ENCODE peak calls at places on chromosome 10, in five cellular contexts. W, G, O, J and F are unnamed samples.

GRCh38 chr10:104300736-104301292 is 31.8 kb downstream of the GSTO2 start:
- DNase-seq in W (peak; percentile 86), G (peak; percentile 97), O (no peak), J (peak; percentile 85), F (no peak)

GRCh38 chr10:97256356-97256755 is 36.1 kb downstream of the ARHGAP19 start:
- DNase-seq in W (no peak), G (no peak), O (no peak), J (no peak), F (no peak)

GRCh38 chr10:124211921-124212320 is 118.5 kb upstream of the CHST15 start:
- DNase-seq in W (no peak), G (peak; percentile 73), O (no peak), J (no peak), F (no peak)

GRCh38 chr10:48639646-48640045 is 34.8 kb upstream of the ARHGAP22 start:
- DNase-seq in W (no peak), G (no peak), O (no peak), J (no peak), F (no peak)

GRCh38 chr10:96719205-96719604 is 1.1 kb downstream of the PIK3AP1 start:
- DNase-seq in W (no peak), G (no peak), O (no peak), J (no peak), F (no peak)

GRCh38 chr10:129483427-129484010 is 16.5 kb downstream of the MGMT start:
- DNase-seq in W (no peak), G (no peak), O (no peak), J (no peak), F (no peak)

GRCh38 chr10:5493698-5494097 is 5.7 kb downstream of the CALML5 start:
- DNase-seq in W (no peak), G (no peak), O (no peak), J (no peak), F (no peak)

GRCh38 chr10:25023278-25023677 is 6.9 kb downstream of the THNSL1 start:
- DNase-seq in W (no peak), G (peak; percentile 73), O (no peak), J (no peak), F (no peak)

GRCh38 chr10:92814790-92815189 is 33.5 kb upstream of the EXOC6 start:
- DNase-seq in W (no peak), G (no peak), O (no peak), J (no peak), F (no peak)

GRCh38 chr10:14384096-14384730 is 53.5 kb upstream of the FRMD4A start:
- DNase-seq in W (no peak), G (no peak), O (no peak), J (no peak), F (no peak)

GRCh38 chr10:69952069-69952800 is 100.4 kb upstream of the MACROH2A2 start:
- DNase-seq in W (no peak), G (no peak), O (no peak), J (no peak), F (no peak)

DNA sequence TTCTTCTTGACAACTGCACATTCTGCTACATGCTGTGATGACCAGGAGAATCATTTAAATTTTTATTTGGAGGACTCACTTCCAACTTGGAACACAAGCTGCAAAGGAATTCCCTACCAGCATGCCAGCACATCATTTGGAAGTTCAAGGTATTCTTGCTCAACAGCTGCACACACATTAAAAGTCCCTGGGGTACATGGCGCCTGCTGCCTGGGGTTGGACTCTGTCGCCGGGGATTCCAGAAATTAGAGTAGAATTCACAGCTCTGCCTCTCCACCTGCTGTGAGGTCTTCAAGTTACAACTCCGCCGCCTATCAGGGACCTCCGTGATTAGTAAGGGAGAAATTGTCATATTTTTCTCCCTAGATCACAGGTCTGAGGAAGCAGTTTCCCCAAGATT is 1.1 kb downstream of the ZNF32 start:
- DNase-seq in W (no peak), G (no peak), O (no peak), J (no peak), F (no peak)
- H3K4me3 ChIP-seq in W (peak overlapping the region; percentile 92), G (no peak overlapping the region), O (peak overlapping the region; percentile 80), J (no peak overlapping the region), F (no peak overlapping the region)

GRCh38 chr10:102064868-102065560 is at the start of gene HPS6:
- DNase-seq in W (peak; percentile 96), G (peak; percentile 66), O (peak; percentile 53), J (peak; percentile 91), F (peak; percentile 96)
- TF ChIP-seq CTCF in W (peak; percentile 15), G (no peak), O (no peak), J (peak; percentile 30), F (peak; percentile 35)

GRCh38 chr10:114537791-114538543 is 120.1 kb downstream of the ABLIM1 start:
- DNase-seq in W (no peak), G (no peak), O (no peak), J (no peak), F (no peak)
- H3K4me3 ChIP-seq in W (no peak overlapping the region), G (no peak overlapping the region), O (no peak overlapping the region), J (no peak overlapping the region), F (no peak overlapping the region)

DNA sequence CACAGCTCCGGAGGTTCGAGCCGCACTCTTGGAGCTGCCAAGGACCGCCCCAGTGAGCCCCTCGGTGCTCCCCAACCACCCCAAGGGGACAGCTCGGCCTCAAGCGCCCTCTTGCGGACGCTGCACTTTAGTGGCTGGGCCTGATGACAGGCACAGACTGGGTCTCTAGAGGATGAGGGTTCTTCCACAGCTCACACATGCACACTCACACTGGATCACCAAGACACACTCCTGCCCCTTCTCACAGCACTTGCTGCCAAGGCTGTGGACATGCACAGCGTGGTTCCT is 2.1 kb downstream of the RET start:
- DNase-seq in W (peak; percentile 81), G (peak; percentile 9), O (no peak), J (peak; percentile 87), F (no peak)
- TF ChIP-seq CTCF in W (peak; percentile 42), G (peak; percentile 72), O (peak; percentile 56), J (peak; percentile 84), F (peak; percentile 66)

DNA sequence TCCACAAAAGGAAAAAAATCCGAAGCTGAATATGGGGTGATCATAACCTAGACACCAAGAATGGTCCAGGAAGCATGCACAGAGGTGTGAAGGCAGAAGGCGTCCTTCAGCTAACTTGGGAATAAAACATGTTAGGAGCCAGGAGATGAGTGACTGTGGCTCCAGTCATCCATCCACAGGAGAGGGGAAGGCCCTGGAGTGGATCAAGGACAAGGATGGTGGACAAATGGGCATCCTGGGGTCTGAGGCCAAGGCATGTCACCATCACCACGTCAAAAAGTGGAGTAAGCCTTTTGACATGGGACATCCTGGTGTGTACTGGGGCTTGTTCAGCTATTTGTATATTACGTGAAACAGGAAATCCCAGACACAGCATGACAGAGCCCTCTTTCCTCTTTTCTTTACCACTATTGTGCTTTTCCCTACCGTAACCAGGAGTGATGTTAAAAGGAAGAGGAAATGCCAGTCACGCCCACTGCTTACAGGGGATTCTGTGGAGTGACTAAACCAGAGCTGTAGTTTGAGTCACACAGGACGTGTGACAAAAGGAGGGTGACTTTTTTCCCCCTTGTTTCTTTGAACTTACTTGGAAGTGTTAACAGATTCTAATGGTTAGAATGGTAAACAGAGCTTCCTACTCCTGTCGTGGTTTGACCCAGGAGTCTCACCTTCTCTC is 15.4 kb downstream of the ACSL5 start:
- DNase-seq in W (no peak), G (peak; percentile 56), O (no peak), J (no peak), F (peak; percentile 36)
- H3K4me3 ChIP-seq in W (no peak overlapping the region), G (no peak overlapping the region), O (no peak overlapping the region), J (no peak overlapping the region), F (no peak overlapping the region)

GRCh38 chr10:132274986-132275385 is 32.8 kb downstream of the STK32C start:
- DNase-seq in W (no peak), G (no peak), O (no peak), J (no peak), F (no peak)

GRCh38 chr10:132277311-132277741 is 30.4 kb downstream of the STK32C start:
- DNase-seq in W (no peak), G (no peak), O (no peak), J (no peak), F (no peak)

GRCh38 chr10:132276706-132277105 is 31.0 kb downstream of the STK32C start:
- DNase-seq in W (no peak), G (no peak), O (no peak), J (no peak), F (no peak)

GRCh38 chr10:132275426-132276178 is 32.1 kb downstream of the STK32C start:
- DNase-seq in W (no peak), G (no peak), O (no peak), J (no peak), F (no peak)

DNA sequence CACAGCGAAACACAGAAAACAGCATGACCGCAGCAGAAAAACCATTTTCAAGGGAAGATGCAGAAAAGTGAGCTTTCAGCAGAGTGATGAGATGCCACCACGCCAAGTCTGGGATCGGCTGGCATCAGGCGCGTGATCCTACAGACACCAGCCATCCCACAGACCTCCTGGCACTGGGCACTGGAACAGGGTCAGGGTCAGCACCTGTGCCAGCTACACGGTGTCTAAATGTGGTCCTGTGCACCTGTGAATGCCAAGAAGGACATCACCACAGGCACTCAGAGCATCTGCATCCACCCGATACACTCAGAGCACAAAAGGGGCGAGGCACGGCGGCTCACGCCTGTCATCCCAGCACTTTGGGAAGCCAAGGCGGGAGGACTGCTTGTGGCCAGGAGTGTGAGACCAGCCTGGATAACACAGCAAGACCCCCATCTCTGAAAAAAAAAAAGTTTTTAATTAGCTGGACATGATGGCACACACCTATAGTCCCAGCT is 31.5 kb downstream of the STK32C start:
- DNase-seq in W (no peak), G (no peak), O (no peak), J (no peak), F (no peak)
- TF ChIP-seq CTCF in W (no peak), G (no peak), O (no peak), J (no peak), F (no peak)

GRCh38 chr10:89393898-89394297 is 1.5 kb downstream of the IFIT1 start:
- DNase-seq in W (no peak), G (no peak), O (no peak), J (no peak), F (no peak)

GRCh38 chr10:89395141-89395540 is 2.7 kb downstream of the IFIT1 start:
- DNase-seq in W (no peak), G (no peak), O (no peak), J (no peak), F (no peak)

GRCh38 chr10:89391882-89392756 is at the start of gene IFIT1:
- DNase-seq in W (no peak), G (peak; percentile 78), O (peak; percentile 91), J (peak; percentile 32), F (peak; percentile 52)

GRCh38 chr10:89390875-89391576 is 1.4 kb upstream of the IFIT1 start:
- DNase-seq in W (no peak), G (no peak), O (no peak), J (no peak), F (no peak)

GRCh38 chr10:89392974-89393373 is 551 bp downstream of the IFIT1 start:
- DNase-seq in W (no peak), G (peak; percentile 65), O (peak; percentile 39), J (no peak), F (no peak)
- H3K4me3 ChIP-seq in W (peak overlapping the region; percentile 72), G (peak overlapping the region; percentile 59), O (peak overlapping the region; percentile 43), J (peak overlapping the region; percentile 83), F (peak overlapping the region; percentile 66)

GRCh38 chr10:22618081-22618785 is 96.1 kb downstream of the PIP4K2A start:
- DNase-seq in W (no peak), G (peak; percentile 41), O (no peak), J (peak; percentile 38), F (no peak)

GRCh38 chr10:22615819-22616499 is 98.4 kb downstream of the PIP4K2A start:
- DNase-seq in W (no peak), G (no peak), O (no peak), J (no peak), F (peak; percentile 79)

GRCh38 chr10:22615101-22615500 is 99.3 kb downstream of the PIP4K2A start:
- DNase-seq in W (no peak), G (no peak), O (no peak), J (no peak), F (no peak)

GRCh38 chr10:22619111-22619510 is 95.3 kb downstream of the PIP4K2A start:
- DNase-seq in W (no peak), G (no peak), O (no peak), J (no peak), F (no peak)

GRCh38 chr10:22617516-22617915 is 96.9 kb downstream of the PIP4K2A start:
- DNase-seq in W (no peak), G (no peak), O (no peak), J (peak; percentile 43), F (no peak)
- TF ChIP-seq CTCF in W (no peak), G (peak; percentile 24), O (peak; percentile 31), J (peak; percentile 53), F (peak; percentile 47)